ENCODE peak calls at places on chromosomes 1 and 21, in eight cellular contexts. Q is OCI-LY7; A is CD8-positive, alpha-beta T cell; K is body of pancreas; I is neuronal stem cell; S is ovary; B is MM.1S; D is lung. W is an unnamed sample.

GRCh38 chr21:42593007-42593814 is 60.2 kb upstream of the PDE9A start:
- DNase-seq in Q (peak; percentile 80), A (peak; percentile 85), K (peak; percentile 71), I (peak; percentile 59), S (peak; percentile 77), B (peak; percentile 66), D (peak; percentile 61), W (peak; percentile 88)

GRCh38 chr1:205293350-205294074 is 28.0 kb downstream of the NUAK2 start:
- DNase-seq in Q (no peak), A (no peak), K (no peak), I (no peak), S (no peak), B (no peak), D (no peak), W (no peak)

GRCh38 chr1:150061632-150062101 is 5.9 kb upstream of the VPS45 start:
- DNase-seq in Q (no peak), A (no peak), K (peak; percentile 29), I (no peak), S (no peak), B (no peak), D (no peak), W (no peak)

GRCh38 chr21:43339668-43340067 is 87.3 kb downstream of the SIK1 start:
- DNase-seq in Q (no peak), A (no peak), K (no peak), I (no peak), S (no peak), B (no peak), D (no peak), W (peak; percentile 58)

GRCh38 chr1:224498574-224499170 is 64.1 kb upstream of the WDR26 start:
- DNase-seq in Q (no peak), A (no peak), K (peak; percentile 46), I (no peak), S (peak; percentile 36), B (no peak), D (no peak), W (no peak)

GRCh38 chr1:54227091-54227602 is 27.2 kb downstream of the MRPL37 start:
- DNase-seq in Q (no peak), A (no peak), K (peak; percentile 95), I (no peak), S (peak; percentile 25), B (no peak), D (no peak), W (peak; percentile 27)

GRCh38 chr1:11730429-11730861 is 5.5 kb upstream of the AGTRAP start:
- DNase-seq in Q (peak; percentile 82), A (peak; percentile 68), K (no peak), I (no peak), S (no peak), B (peak; percentile 74), D (peak; percentile 72), W (no peak)

GRCh38 chr1:14940285-14940890 is 213.2 kb upstream of the TMEM51 start:
- DNase-seq in Q (no peak), A (no peak), K (no peak), I (no peak), S (no peak), B (no peak), D (no peak), W (no peak)

GRCh38 chr1:155893389-155894142 is 17.6 kb downstream of the RIT1 start:
- DNase-seq in Q (peak; percentile 33), A (no peak), K (no peak), I (no peak), S (no peak), B (peak; percentile 30), D (no peak), W (no peak)
- H3K4me3 ChIP-seq in Q (no peak overlapping the region), A (no peak overlapping the region), K (no peak overlapping the region), I (no peak overlapping the region), S (no peak overlapping the region), B (no peak overlapping the region), D (no peak overlapping the region), W (no peak overlapping the region)

GRCh38 chr1:63623952-63624351 is 30.7 kb downstream of the PGM1 start:
- DNase-seq in Q (no peak), A (no peak), K (no peak), I (peak; percentile 64), S (no peak), B (no peak), D (no peak), W (no peak)

GRCh38 chr1:63622847-63623566 is 29.8 kb downstream of the PGM1 start:
- DNase-seq in Q (no peak), A (no peak), K (peak; percentile 31), I (no peak), S (no peak), B (no peak), D (no peak), W (peak; percentile 46)

GRCh38 chr1:63628607-63629006 is 35.4 kb downstream of the PGM1 start:
- DNase-seq in Q (no peak), A (no peak), K (no peak), I (no peak), S (no peak), B (no peak), D (no peak), W (no peak)

GRCh38 chr1:63624911-63625310 is 31.7 kb downstream of the PGM1 start:
- DNase-seq in Q (no peak), A (no peak), K (no peak), I (no peak), S (no peak), B (no peak), D (no peak), W (no peak)

GRCh38 chr1:63626222-63626621 is 33.0 kb downstream of the PGM1 start:
- DNase-seq in Q (no peak), A (no peak), K (no peak), I (no peak), S (no peak), B (no peak), D (no peak), W (no peak)
- H3K4me1 ChIP-seq in Q (no peaks in the 10 kb centered on the region), A (no peaks in the 10 kb centered on the region), K (peaks cover 59% of the 10 kb centered on the region), I (peaks cover 16% of the 10 kb centered on the region), S (peaks cover 11% of the 10 kb centered on the region), B (peaks cover 6% of the 10 kb centered on the region), D (peaks cover 11% of the 10 kb centered on the region), W (peaks cover 1% of the 10 kb centered on the region)

GRCh38 chr1:31231802-31232201 is 7.9 kb downstream of the NKAIN1 start:
- DNase-seq in Q (no peak), A (no peak), K (no peak), I (no peak), S (no peak), B (no peak), D (no peak), W (no peak)
- H3K27ac ChIP-seq in Q (no peak overlapping the region), A (no peak overlapping the region), K (no peak overlapping the region), I (no peak overlapping the region), S (no peak overlapping the region), B (no peak overlapping the region), D (no peak overlapping the region), W (no peak overlapping the region)

DNA sequence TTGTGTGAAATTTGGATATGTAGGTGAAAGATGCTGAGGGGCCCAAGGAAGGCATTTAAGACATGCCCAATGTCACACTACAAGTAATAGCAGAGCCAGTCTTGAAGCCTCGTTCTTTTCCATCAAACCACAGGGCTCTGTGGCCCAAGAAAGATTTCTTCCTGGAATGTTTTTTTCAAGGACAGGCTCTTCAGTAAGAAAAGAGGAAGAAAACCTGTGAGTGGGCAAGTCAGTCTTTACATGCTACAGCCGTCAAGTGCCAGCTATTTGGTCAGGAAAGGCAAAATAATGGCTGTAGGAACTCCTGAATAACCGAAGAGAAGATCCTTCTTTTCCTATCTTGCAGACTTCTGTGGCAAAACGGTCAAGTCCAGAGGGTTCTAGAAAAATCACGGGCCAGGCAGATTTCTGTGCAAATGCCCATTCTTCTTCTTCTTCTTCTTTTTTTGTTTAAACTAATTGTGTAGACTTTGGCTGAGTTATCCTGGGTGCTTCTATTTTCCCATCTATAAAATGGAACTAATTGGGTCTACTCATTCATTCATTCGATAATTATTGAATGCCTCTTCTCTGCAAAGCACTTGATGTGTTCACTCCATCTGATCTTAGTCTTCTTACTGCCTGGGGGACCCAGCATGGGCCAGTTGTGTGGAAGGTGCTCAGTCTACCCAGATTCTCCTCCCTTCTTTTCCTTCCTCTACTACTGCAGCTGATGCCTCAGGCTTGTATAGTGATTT is 1.9 kb upstream of the ID3 start:
- DNase-seq in Q (no peak), A (no peak), K (no peak), I (no peak), S (no peak), B (no peak), D (no peak), W (no peak)
- H3K4me3 ChIP-seq in Q (peak overlapping the region; percentile 94), A (no peak overlapping the region), K (no peak overlapping the region), I (no peak overlapping the region), S (no peak overlapping the region), B (no peak overlapping the region), D (no peak overlapping the region), W (peak overlapping the region; percentile 89)

GRCh38 chr1:25232027-25232865 is at the start of gene SYF2:
- DNase-seq in Q (peak; percentile 97), A (peak; percentile 94), K (peak; percentile 85), I (peak; percentile 83), S (peak; percentile 91), B (peak; percentile 90), D (peak; percentile 91), W (peak; percentile 97)
- H3K4me1 ChIP-seq in Q (peaks cover 49% of the 10 kb centered on the region), A (peaks cover 23% of the 10 kb centered on the region), K (peaks cover 14% of the 10 kb centered on the region), I (peaks cover 3% of the 10 kb centered on the region), S (peaks cover 5% of the 10 kb centered on the region), B (peaks cover 22% of the 10 kb centered on the region), D (peaks cover 13% of the 10 kb centered on the region), W (no peaks in the 10 kb centered on the region)

GRCh38 chr1:3188150-3188971 is 119.4 kb downstream of the PRDM16 start:
- DNase-seq in Q (no peak), A (no peak), K (peak; percentile 72), I (no peak), S (no peak), B (no peak), D (peak; percentile 76), W (no peak)

GRCh38 chr1:3185896-3186525 is 117.0 kb downstream of the PRDM16 start:
- DNase-seq in Q (no peak), A (no peak), K (no peak), I (no peak), S (no peak), B (no peak), D (no peak), W (no peak)

GRCh38 chr1:3184666-3185065 is 115.7 kb downstream of the PRDM16 start:
- DNase-seq in Q (no peak), A (no peak), K (no peak), I (no peak), S (no peak), B (no peak), D (no peak), W (no peak)

GRCh38 chr1:3187415-3188149 is 118.6 kb downstream of the PRDM16 start:
- DNase-seq in Q (no peak), A (no peak), K (no peak), I (no peak), S (no peak), B (no peak), D (no peak), W (no peak)

DNA sequence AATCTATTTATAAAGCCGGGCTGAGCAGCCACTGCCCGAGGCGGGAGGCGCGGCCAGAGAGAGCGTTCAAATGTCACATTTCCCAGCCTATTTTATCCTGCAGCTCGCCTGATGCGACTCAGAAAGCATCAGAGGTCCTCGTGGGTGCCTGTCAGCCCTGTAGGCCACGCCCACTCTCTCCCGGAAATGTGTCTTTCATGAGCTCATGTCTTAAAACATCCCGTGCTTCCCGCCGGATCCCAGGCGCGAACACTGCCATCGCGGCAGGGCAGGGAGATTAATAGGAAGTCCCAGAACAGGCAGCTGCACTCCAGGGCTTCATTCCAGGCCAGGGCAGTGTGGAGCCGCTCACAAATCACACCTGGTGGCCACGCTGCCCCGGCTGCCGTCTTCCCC is 117.5 kb downstream of the PRDM16 start:
- DNase-seq in Q (no peak), A (no peak), K (peak; percentile 83), I (no peak), S (peak; percentile 78), B (no peak), D (peak; percentile 56), W (peak; percentile 88)
- H3K27ac ChIP-seq in Q (no peak overlapping the region), A (no peak overlapping the region), K (peak overlapping the region; percentile 45), I (no peak overlapping the region), S (peak overlapping the region; percentile 17), B (no peak overlapping the region), D (peak overlapping the region; percentile 73), W (no peak overlapping the region)